ENCODE peak calls at places on chromosomes 6 and 20, in nine cellular contexts. F is hepatocyte, V is K562, B is SK-N-SH, M is GM23338, X is OCI-LY7, O is fibroblast of lung, P is neural progenitor cell, D is PC-9. N is an unnamed sample. For H3K79me2, the result is how much of the 10 kb centered on the place peaks cover.

GRCh38 chr6:159221486-159222170 is 52.4 kb downstream of the FNDC1 start:
- DNase-seq in F (no peak), V (no peak), B (no peak), M (no peak), X (no peak), O (peak), P (no peak), D (no peak), N (peak)

GRCh38 chr6:15065603-15066002 is 180.3 kb upstream of the JARID2 start:
- DNase-seq in F (peak), V (no peak), B (no peak), M (no peak), X (no peak), O (peak), P (no peak), D (no peak), N (no peak)

GRCh38 chr20:59016795-59017492 is 2.3 kb upstream of the TUBB1 start:
- DNase-seq in F (no peak), V (no peak), B (no peak), M (no peak), X (peak), O (peak), P (no peak), D (no peak), N (no peak)

GRCh38 chr6:47075741-47076421 is 33.7 kb upstream of the ADGRF1 start:
- DNase-seq in F (no peak), V (no peak), B (no peak), M (no peak), X (no peak), O (no peak), P (no peak), D (no peak), N (no peak)

GRCh38 chr20:18331694-18332093 is 43.4 kb downstream of the ZNF133 start:
- DNase-seq in F (no peak), V (no peak), B (no peak), M (no peak), X (no peak), O (no peak), P (no peak), D (no peak), N (no peak)

GRCh38 chr20:37630993-37631392 is 62.8 kb upstream of the CTNNBL1 start:
- DNase-seq in F (peak), V (no peak), B (no peak), M (no peak), X (no peak), O (peak), P (no peak), D (no peak), N (no peak)

GRCh38 chr6:15691250-15691869 is 28.5 kb upstream of the DTNBP1 start:
- DNase-seq in F (peak), V (peak), B (peak), M (peak), X (peak), O (peak), P (peak), D (peak), N (peak)

GRCh38 chr6:119978274-119978889 is 628.8 kb upstream of the MAN1A1 start:
- DNase-seq in F (peak), V (no peak), B (peak), M (peak), X (peak), O (peak), P (peak), D (no peak), N (no peak)

GRCh38 chr6:109455161-109455501 is 441 bp downstream of the MICAL1 start:
- DNase-seq in F (peak), V (no peak), B (no peak), M (peak), X (peak), O (no peak), P (no peak), D (no peak), N (no peak)

GRCh38 chr6:164152611-164153010 is 738.1 kb downstream of the QKI start:
- DNase-seq in F (no peak), V (no peak), B (no peak), M (no peak), X (no peak), O (peak), P (no peak), D (no peak), N (no peak)

GRCh38 chr6:36659271-36659670 is 19.2 kb upstream of the CDKN1A start:
- DNase-seq in F (peak), V (no peak), B (no peak), M (no peak), X (no peak), O (peak), P (no peak), D (no peak), N (no peak)

GRCh38 chr6:158488065-158488464 is 71.8 kb upstream of the TMEM181 start:
- DNase-seq in F (no peak), V (no peak), B (no peak), M (no peak), X (no peak), O (peak), P (no peak), D (peak), N (no peak)

GRCh38 chr6:39225946-39226437 is 3.3 kb downstream of the KCNK5 start:
- DNase-seq in F (peak), V (peak), B (no peak), M (no peak), X (no peak), O (no peak), P (no peak), D (no peak), N (no peak)
- H3K4me3 ChIP-seq in F (no peak), V (peak), B (no peak), M (peak), X (no peak), O (no peak), P (no peak), D (no peak), N (no peak)

GRCh38 chr20:47487175-47487917 is 14.3 kb upstream of the NCOA3 start:
- DNase-seq in F (no peak), V (peak), B (no peak), M (no peak), X (peak), O (peak), P (no peak), D (peak), N (peak)

GRCh38 chr20:47482705-47483104 is 19.0 kb upstream of the NCOA3 start:
- DNase-seq in F (no peak), V (no peak), B (no peak), M (no peak), X (no peak), O (no peak), P (no peak), D (no peak), N (no peak)

GRCh38 chr20:47480705-47481104 is 21.0 kb upstream of the NCOA3 start:
- DNase-seq in F (no peak), V (no peak), B (no peak), M (no peak), X (no peak), O (no peak), P (no peak), D (no peak), N (no peak)

GRCh38 chr20:47481330-47482216 is 20.1 kb upstream of the NCOA3 start:
- DNase-seq in F (no peak), V (no peak), B (no peak), M (no peak), X (peak), O (no peak), P (no peak), D (no peak), N (no peak)

GRCh38 chr20:47484303-47484702 is 17.4 kb upstream of the NCOA3 start:
- DNase-seq in F (no peak), V (no peak), B (no peak), M (no peak), X (peak), O (no peak), P (no peak), D (no peak), N (no peak)
- H3K79me2 ChIP-seq in F (under half), V (under half), B (under half), M (under half), X (under half), O (under half), P (under half), D (under half), N (under half)

GRCh38 chr6:106085687-106085983 is 501 bp upstream of the PRDM1 start:
- DNase-seq in F (no peak), V (no peak), B (no peak), M (peak), X (no peak), O (no peak), P (no peak), D (no peak), N (no peak)

GRCh38 chr6:106087548-106088325 is 1.6 kb downstream of the PRDM1 start:
- DNase-seq in F (no peak), V (no peak), B (no peak), M (peak), X (no peak), O (peak), P (peak), D (peak), N (no peak)

GRCh38 chr6:106092279-106092678 is 6.1 kb downstream of the PRDM1 start:
- DNase-seq in F (no peak), V (no peak), B (no peak), M (no peak), X (no peak), O (no peak), P (no peak), D (no peak), N (no peak)

GRCh38 chr6:106085984-106086832 is at the start of gene PRDM1:
- DNase-seq in F (peak), V (peak), B (peak), M (peak), X (peak), O (peak), P (peak), D (peak), N (peak)

DNA sequence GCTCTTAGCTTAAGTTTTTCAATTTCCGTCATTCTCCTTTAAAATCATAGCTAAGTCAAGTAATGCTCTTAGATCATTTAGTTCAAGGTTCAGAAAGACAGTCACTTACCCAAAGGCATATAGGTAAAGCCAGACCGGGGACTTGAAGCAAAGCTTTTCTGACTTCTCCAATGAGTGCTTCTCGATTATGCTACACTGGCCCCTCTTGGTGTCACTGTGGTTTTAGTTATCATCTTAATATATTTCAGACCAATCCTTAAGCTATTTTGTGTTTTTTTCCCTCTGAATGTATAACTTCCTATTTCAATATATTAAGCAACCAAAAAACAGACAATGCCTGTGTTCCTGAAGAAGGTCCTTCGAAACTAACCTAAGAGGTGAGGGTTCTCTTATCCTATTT is 3.8 kb downstream of the PRDM1 start:
- DNase-seq in F (no peak), V (no peak), B (no peak), M (no peak), X (peak), O (peak), P (no peak), D (no peak), N (peak)
- H3K4me3 ChIP-seq in F (no peak), V (no peak), B (peak), M (no peak), X (peak), O (peak), P (no peak), D (no peak), N (no peak)

GRCh38 chr20:42125426-42125825 is 507.2 kb upstream of the CHD6 start:
- DNase-seq in F (no peak), V (no peak), B (no peak), M (no peak), X (no peak), O (no peak), P (no peak), D (no peak), N (no peak)
- H3K79me2 ChIP-seq in F (under half), V (under half), B (under half), M (under half), X (under half), O (under half), P (under half), D (under half), N (under half)

GRCh38 chr6:25851961-25852360 is 20.1 kb upstream of the SLC17A1 start:
- DNase-seq in F (no peak), V (no peak), B (no peak), M (no peak), X (no peak), O (no peak), P (no peak), D (no peak), N (no peak)
- H3K4me3 ChIP-seq in F (no peak), V (no peak), B (no peak), M (no peak), X (no peak), O (no peak), P (no peak), D (no peak), N (no peak)

N was measured in Karpas-422.